ENCODE peak calls at places on chromosomes 2 and 18, in five cellular contexts. One of them, this sample, is unnamed.

GRCh38 chr2:173064231-173064805 is 11.3 kb upstream of the MAP3K20 start:
- DNase-seq in adrenal gland: no peak
- DNase-seq in H1: no peak
- DNase-seq in A549: no peak
- DNase-seq in esophagus squamous epithelium: no peak
- DNase-seq in this sample: no peak

GRCh38 chr2:119659601-119660342 is 19.2 kb upstream of the TMEM177 start:
- DNase-seq in adrenal gland: peak
- DNase-seq in H1: no peak
- DNase-seq in A549: peak
- DNase-seq in esophagus squamous epithelium: no peak
- DNase-seq in this sample: no peak

GRCh38 chr2:96580771-96581170 is 44.2 kb downstream of the ARID5A start:
- DNase-seq in adrenal gland: no peak
- DNase-seq in H1: no peak
- DNase-seq in A549: peak
- DNase-seq in esophagus squamous epithelium: no peak
- DNase-seq in this sample: no peak

GRCh38 chr2:172339431-172340010 is 87.9 kb upstream of the ITGA6 start:
- DNase-seq in adrenal gland: no peak
- DNase-seq in H1: no peak
- DNase-seq in A549: no peak
- DNase-seq in esophagus squamous epithelium: no peak
- DNase-seq in this sample: no peak

GRCh38 chr2:219457784-219458369 is 23.2 kb downstream of the SPEG start:
- DNase-seq in adrenal gland: no peak
- DNase-seq in H1: no peak
- DNase-seq in A549: peak
- DNase-seq in esophagus squamous epithelium: no peak
- DNase-seq in this sample: no peak

GRCh38 chr2:120912101-120912985 is 176.7 kb downstream of the GLI2 start:
- DNase-seq in adrenal gland: peak
- DNase-seq in H1: no peak
- DNase-seq in A549: peak
- DNase-seq in esophagus squamous epithelium: no peak
- DNase-seq in this sample: peak

GRCh38 chr18:70758780-70759179 is 469.9 kb downstream of the SOCS6 start:
- DNase-seq in adrenal gland: no peak
- DNase-seq in H1: no peak
- DNase-seq in A549: no peak
- DNase-seq in esophagus squamous epithelium: no peak
- DNase-seq in this sample: no peak

GRCh38 chr18:6683112-6683876 is 46.2 kb upstream of the ARHGAP28 start:
- DNase-seq in adrenal gland: no peak
- DNase-seq in H1: no peak
- DNase-seq in A549: no peak
- DNase-seq in esophagus squamous epithelium: no peak
- DNase-seq in this sample: no peak

GRCh38 chr2:48306409-48307284 is 223.3 kb upstream of the STON1 start:
- DNase-seq in adrenal gland: no peak
- DNase-seq in H1: no peak
- DNase-seq in A549: no peak
- DNase-seq in esophagus squamous epithelium: no peak
- DNase-seq in this sample: no peak

GRCh38 chr2:88127888-88128653 is at the start of gene FABP1:
- DNase-seq in adrenal gland: no peak
- DNase-seq in H1: no peak
- DNase-seq in A549: no peak
- DNase-seq in esophagus squamous epithelium: no peak
- DNase-seq in this sample: no peak

GRCh38 chr2:106876699-106877098 is 9.3 kb downstream of the ST6GAL2 start:
- DNase-seq in adrenal gland: no peak
- DNase-seq in H1: no peak
- DNase-seq in A549: no peak
- DNase-seq in esophagus squamous epithelium: no peak
- DNase-seq in this sample: no peak

GRCh38 chr2:203783496-203784203 is 77.2 kb downstream of the CD28 start:
- DNase-seq in adrenal gland: no peak
- DNase-seq in H1: no peak
- DNase-seq in A549: no peak
- DNase-seq in esophagus squamous epithelium: no peak
- DNase-seq in this sample: no peak

GRCh38 chr2:205885492-205886099 is 200.4 kb downstream of the INO80D start:
- DNase-seq in adrenal gland: peak
- DNase-seq in H1: peak
- DNase-seq in A549: peak
- DNase-seq in esophagus squamous epithelium: no peak
- DNase-seq in this sample: peak

GRCh38 chr18:35005963-35006577 is 35.1 kb upstream of the MAPRE2 start:
- DNase-seq in adrenal gland: no peak
- DNase-seq in H1: no peak
- DNase-seq in A549: peak
- DNase-seq in esophagus squamous epithelium: no peak
- DNase-seq in this sample: no peak

GRCh38 chr2:132676999-132677398 is 7.0 kb upstream of the LYPD1 start:
- DNase-seq in adrenal gland: no peak
- DNase-seq in H1: no peak
- DNase-seq in A549: no peak
- DNase-seq in esophagus squamous epithelium: no peak
- DNase-seq in this sample: no peak

GRCh38 chr2:236568068-236568921 is 1.3 kb upstream of the ACKR3 start:
- DNase-seq in adrenal gland: peak
- DNase-seq in H1: no peak
- DNase-seq in A549: no peak
- DNase-seq in esophagus squamous epithelium: no peak
- DNase-seq in this sample: peak

GRCh38 chr2:104849618-104850097 is 4.3 kb upstream of the POU3F3 start:
- DNase-seq in adrenal gland: peak
- DNase-seq in H1: no peak
- DNase-seq in A549: peak
- DNase-seq in esophagus squamous epithelium: no peak
- DNase-seq in this sample: no peak

GRCh38 chr2:172210599-172210998 is 107.9 kb upstream of the DLX2 start:
- DNase-seq in adrenal gland: no peak
- DNase-seq in H1: no peak
- DNase-seq in A549: no peak
- DNase-seq in esophagus squamous epithelium: no peak
- DNase-seq in this sample: no peak

GRCh38 chr2:191942114-191943103 is 95.5 kb upstream of the CAVIN2 start:
- DNase-seq in adrenal gland: no peak
- DNase-seq in H1: no peak
- DNase-seq in A549: no peak
- DNase-seq in esophagus squamous epithelium: no peak
- DNase-seq in this sample: no peak

GRCh38 chr2:99868260-99868659 is 274.1 kb downstream of the AFF3 start:
- DNase-seq in adrenal gland: no peak
- DNase-seq in H1: no peak
- DNase-seq in A549: no peak
- DNase-seq in esophagus squamous epithelium: no peak
- DNase-seq in this sample: no peak

GRCh38 chr2:99865217-99865569 is 277.2 kb downstream of the AFF3 start:
- DNase-seq in adrenal gland: no peak
- DNase-seq in H1: no peak
- DNase-seq in A549: no peak
- DNase-seq in esophagus squamous epithelium: no peak
- DNase-seq in this sample: no peak

GRCh38 chr2:99865818-99866676 is 276.3 kb downstream of the AFF3 start:
- DNase-seq in adrenal gland: no peak
- DNase-seq in H1: no peak
- DNase-seq in A549: no peak
- DNase-seq in esophagus squamous epithelium: no peak
- DNase-seq in this sample: no peak

GRCh38 chr2:99864561-99865216 is 277.7 kb downstream of the AFF3 start:
- DNase-seq in adrenal gland: no peak
- DNase-seq in H1: no peak
- DNase-seq in A549: no peak
- DNase-seq in esophagus squamous epithelium: no peak
- DNase-seq in this sample: no peak

DNA sequence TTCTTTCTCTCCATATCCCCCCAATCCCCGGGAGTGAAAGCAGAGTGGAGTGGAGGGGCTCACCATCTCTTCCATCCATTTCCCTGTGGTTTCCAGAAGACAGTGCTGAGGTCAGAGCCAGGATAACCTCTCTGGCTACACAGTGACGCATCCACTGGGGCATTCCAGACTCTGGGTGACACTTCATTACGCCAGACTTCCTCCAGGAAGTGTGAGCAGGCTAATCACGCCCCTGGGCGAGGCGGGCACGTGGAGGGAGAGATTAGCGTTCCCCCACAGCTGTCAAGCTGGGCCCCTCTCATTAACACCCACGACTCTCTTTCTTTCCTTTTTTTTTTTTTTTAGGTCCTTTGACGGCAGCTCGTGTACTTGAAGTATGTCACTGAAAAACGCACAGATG is 274.7 kb downstream of the AFF3 start:
- DNase-seq in adrenal gland: no peak
- DNase-seq in H1: no peak
- DNase-seq in A549: peak
- DNase-seq in esophagus squamous epithelium: no peak
- DNase-seq in this sample: no peak
- TF ChIP-seq CTCF in adrenal gland: no peak
- TF ChIP-seq CTCF in H1: no peak
- TF ChIP-seq CTCF in A549: no peak
- TF ChIP-seq CTCF in esophagus squamous epithelium: no peak
- TF ChIP-seq CTCF in this sample: no peak

GRCh38 chr2:26528186-26528585 is 50.3 kb upstream of the OTOF start:
- DNase-seq in adrenal gland: no peak
- DNase-seq in H1: no peak
- DNase-seq in A549: no peak
- DNase-seq in esophagus squamous epithelium: no peak
- DNase-seq in this sample: no peak

GRCh38 chr2:26530141-26530540 is 52.2 kb upstream of the OTOF start:
- DNase-seq in adrenal gland: no peak
- DNase-seq in H1: no peak
- DNase-seq in A549: no peak
- DNase-seq in esophagus squamous epithelium: no peak
- DNase-seq in this sample: no peak

GRCh38 chr2:26528870-26529269 is 50.9 kb upstream of the OTOF start:
- DNase-seq in adrenal gland: no peak
- DNase-seq in H1: no peak
- DNase-seq in A549: no peak
- DNase-seq in esophagus squamous epithelium: no peak
- DNase-seq in this sample: no peak

GRCh38 chr2:26530696-26531095 is 52.8 kb upstream of the OTOF start:
- DNase-seq in adrenal gland: no peak
- DNase-seq in H1: no peak
- DNase-seq in A549: no peak
- DNase-seq in esophagus squamous epithelium: no peak
- DNase-seq in this sample: peak

GRCh38 chr2:26529406-26530070 is 51.6 kb upstream of the OTOF start:
- DNase-seq in adrenal gland: no peak
- DNase-seq in H1: no peak
- DNase-seq in A549: no peak
- DNase-seq in esophagus squamous epithelium: no peak
- DNase-seq in this sample: peak
- TF ChIP-seq POLR2A in adrenal gland: no peak
- TF ChIP-seq POLR2A in H1: no peak
- TF ChIP-seq POLR2A in A549: no peak
- TF ChIP-seq POLR2A in esophagus squamous epithelium: no peak
- TF ChIP-seq POLR2A in this sample: no peak

GRCh38 chr2:25711641-25712369 is 38.4 kb upstream of the DTNB start:
- DNase-seq in adrenal gland: no peak
- DNase-seq in H1: no peak
- DNase-seq in A549: no peak
- DNase-seq in esophagus squamous epithelium: no peak
- DNase-seq in this sample: no peak

GRCh38 chr2:25712455-25712854 is 39.1 kb upstream of the DTNB start:
- DNase-seq in adrenal gland: no peak
- DNase-seq in H1: no peak
- DNase-seq in A549: no peak
- DNase-seq in esophagus squamous epithelium: no peak
- DNase-seq in this sample: no peak

GRCh38 chr2:25709349-25709748 is 36.0 kb upstream of the DTNB start:
- DNase-seq in adrenal gland: no peak
- DNase-seq in H1: no peak
- DNase-seq in A549: no peak
- DNase-seq in esophagus squamous epithelium: no peak
- DNase-seq in this sample: no peak

GRCh38 chr2:25710750-25711149 is 37.4 kb upstream of the DTNB start:
- DNase-seq in adrenal gland: no peak
- DNase-seq in H1: no peak
- DNase-seq in A549: no peak
- DNase-seq in esophagus squamous epithelium: no peak
- DNase-seq in this sample: no peak

GRCh38 chr2:25714740-25715139 is 41.4 kb upstream of the DTNB start:
- DNase-seq in adrenal gland: no peak
- DNase-seq in H1: no peak
- DNase-seq in A549: peak
- DNase-seq in esophagus squamous epithelium: no peak
- DNase-seq in this sample: no peak
- TF ChIP-seq CTCF in adrenal gland: no peak
- TF ChIP-seq CTCF in H1: peak
- TF ChIP-seq CTCF in A549: peak
- TF ChIP-seq CTCF in esophagus squamous epithelium: peak
- TF ChIP-seq CTCF in this sample: no peak

GRCh38 chr2:86441392-86441788 is 219 bp downstream of the KDM3A start:
- DNase-seq in adrenal gland: no peak
- DNase-seq in H1: no peak
- DNase-seq in A549: no peak
- DNase-seq in esophagus squamous epithelium: no peak
- DNase-seq in this sample: no peak

GRCh38 chr2:86440631-86441391 is at the start of gene KDM3A:
- DNase-seq in adrenal gland: peak
- DNase-seq in H1: peak
- DNase-seq in A549: peak
- DNase-seq in esophagus squamous epithelium: peak
- DNase-seq in this sample: peak

GRCh38 chr2:86443601-86444000 is 2.4 kb downstream of the KDM3A start:
- DNase-seq in adrenal gland: no peak
- DNase-seq in H1: no peak
- DNase-seq in A549: no peak
- DNase-seq in esophagus squamous epithelium: no peak
- DNase-seq in this sample: no peak

GRCh38 chr2:86441789-86442641 is 844 bp downstream of the KDM3A start:
- DNase-seq in adrenal gland: peak
- DNase-seq in H1: no peak
- DNase-seq in A549: peak
- DNase-seq in esophagus squamous epithelium: peak
- DNase-seq in this sample: peak

DNA sequence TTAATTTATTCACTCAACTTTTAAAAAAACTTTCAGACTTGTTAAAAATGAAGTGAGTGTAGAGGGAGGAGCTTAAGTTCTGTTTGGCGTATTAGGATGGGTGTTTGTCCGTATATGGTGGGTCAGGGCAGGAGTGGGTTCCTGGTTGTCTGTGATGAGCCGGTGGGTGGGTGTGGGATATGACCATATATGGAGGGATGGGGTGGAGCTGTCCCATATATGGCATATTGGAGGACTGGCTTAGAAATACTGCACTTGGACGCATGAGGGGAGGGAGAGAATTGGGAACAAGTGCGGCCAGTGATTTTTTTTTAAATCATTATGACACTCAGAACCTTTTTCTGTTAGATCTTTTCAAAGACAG is 1.5 kb downstream of the KDM3A start:
- DNase-seq in adrenal gland: peak
- DNase-seq in H1: peak
- DNase-seq in A549: peak
- DNase-seq in esophagus squamous epithelium: peak
- DNase-seq in this sample: peak
- TF ChIP-seq POLR2A in adrenal gland: peak
- TF ChIP-seq POLR2A in H1: no peak
- TF ChIP-seq POLR2A in A549: no peak
- TF ChIP-seq POLR2A in esophagus squamous epithelium: no peak
- TF ChIP-seq POLR2A in this sample: no peak

This sample was measured in breast epithelium.